ENCODE peak calls at places on chromosomes 12 and 14, in eight cellular contexts. C is HS-5, D is AML-193, X is endodermal cell, O is EH, T is WTC11, Y is SW480, J is IMR-90. E is an unnamed sample.

GRCh38 chr14:73743431-73743931 is 29.3 kb upstream of the PNMA1 start:
- DNase-seq in C (no peak), D (peak), X (no peak), O (peak), T (no peak), Y (no peak), J (no peak), E (no peak)

GRCh38 chr12:49964849-49965624 is 3.4 kb downstream of the AQP5 start:
- DNase-seq in C (no peak), D (no peak), X (no peak), O (no peak), T (no peak), Y (no peak), J (no peak), E (no peak)

GRCh38 chr14:73784065-73784987 is 67.3 kb upstream of the PTGR2 start:
- DNase-seq in C (no peak), D (peak), X (no peak), O (peak), T (no peak), Y (no peak), J (peak), E (no peak)

GRCh38 chr12:80293347-80293746 is 150.7 kb upstream of the PTPRQ start:
- DNase-seq in C (no peak), D (no peak), X (no peak), O (no peak), T (no peak), Y (no peak), J (no peak), E (no peak)

GRCh38 chr12:52740591-52740990 is 36.6 kb downstream of the KRT76 start:
- DNase-seq in C (no peak), D (no peak), X (no peak), O (no peak), T (no peak), Y (no peak), J (no peak), E (no peak)

GRCh38 chr12:27779416-27779815 is 617 bp upstream of the KLHL42 start:
- DNase-seq in C (no peak), D (no peak), X (peak), O (peak), T (peak), Y (peak), J (no peak), E (no peak)

GRCh38 chr12:111055181-111055880 is 135.0 kb upstream of the MYL2 start:
- DNase-seq in C (no peak), D (no peak), X (no peak), O (no peak), T (no peak), Y (no peak), J (no peak), E (no peak)

GRCh38 chr14:32761381-32761968 is 177.2 kb upstream of the NPAS3 start:
- DNase-seq in C (peak), D (no peak), X (no peak), O (peak), T (no peak), Y (no peak), J (no peak), E (no peak)

GRCh38 chr12:103742349-103742784 is 98.7 kb downstream of the NT5DC3 start:
- DNase-seq in C (no peak), D (no peak), X (no peak), O (peak), T (no peak), Y (peak), J (no peak), E (no peak)

GRCh38 chr14:35301334-35302210 is 9.4 kb downstream of the PSMA6 start:
- DNase-seq in C (no peak), D (no peak), X (no peak), O (no peak), T (no peak), Y (no peak), J (no peak), E (no peak)

GRCh38 chr14:102344084-102344483 is 18.6 kb downstream of the CINP start:
- DNase-seq in C (no peak), D (no peak), X (no peak), O (no peak), T (no peak), Y (no peak), J (no peak), E (peak)

GRCh38 chr12:67067453-67068203 is 201.5 kb upstream of the CAND1 start:
- DNase-seq in C (no peak), D (no peak), X (peak), O (no peak), T (no peak), Y (no peak), J (no peak), E (no peak)

GRCh38 chr12:55673638-55674037 is 34.1 kb downstream of the ITGA7 start:
- DNase-seq in C (no peak), D (peak), X (peak), O (no peak), T (no peak), Y (no peak), J (no peak), E (no peak)

GRCh38 chr14:90905531-90905930 is 89.3 kb upstream of the TTC7B start:
- DNase-seq in C (no peak), D (no peak), X (no peak), O (no peak), T (no peak), Y (no peak), J (no peak), E (no peak)

GRCh38 chr12:26524862-26525465 is 308.0 kb downstream of the ITPR2 start:
- DNase-seq in C (no peak), D (peak), X (peak), O (peak), T (peak), Y (peak), J (peak), E (no peak)

GRCh38 chr14:65281991-65282908 is 130.3 kb upstream of the FUT8 start:
- DNase-seq in C (no peak), D (no peak), X (peak), O (peak), T (peak), Y (peak), J (peak), E (no peak)

GRCh38 chr14:103806805-103807204 is 40.6 kb downstream of the PPP1R13B start:
- DNase-seq in C (no peak), D (no peak), X (no peak), O (no peak), T (no peak), Y (no peak), J (no peak), E (no peak)

GRCh38 chr12:47844264-47845020 is 24.7 kb upstream of the HDAC7 start:
- DNase-seq in C (no peak), D (no peak), X (no peak), O (no peak), T (no peak), Y (no peak), J (no peak), E (no peak)

GRCh38 chr12:130870442-130871285 is 1.2 kb upstream of the RAN start:
- DNase-seq in C (no peak), D (peak), X (peak), O (peak), T (peak), Y (peak), J (peak), E (peak)

GRCh38 chr14:104393898-104394605 is 185.5 kb upstream of the C14orf180 start:
- DNase-seq in C (no peak), D (no peak), X (no peak), O (no peak), T (no peak), Y (no peak), J (no peak), E (peak)

GRCh38 chr12:54463484-54463883 is 9.9 kb downstream of the GTSF1 start:
- DNase-seq in C (no peak), D (no peak), X (no peak), O (no peak), T (no peak), Y (no peak), J (no peak), E (no peak)

GRCh38 chr14:92613008-92613658 is 99.6 kb downstream of the RIN3 start:
- DNase-seq in C (no peak), D (peak), X (peak), O (peak), T (peak), Y (no peak), J (no peak), E (no peak)

GRCh38 chr12:570949-571794 is 92.1 kb downstream of the NINJ2 start:
- DNase-seq in C (no peak), D (no peak), X (peak), O (peak), T (peak), Y (peak), J (peak), E (peak)

E was measured in sciatic nerve.